ENCODE peak calls at places on chromosome 5, in nine cellular contexts. B is ascending aorta, N is stomach, J is HCT116, S is GM10248, Z is lower leg skin, L is ovary, D is HFF-Myc, K is HFFc6. U is an unnamed sample.

GRCh38 chr5:425714-426113 is 17.3 kb upstream of the EXOC3 start:
- DNase-seq in B (no peak), N (no peak), J (no peak), S (no peak), Z (no peak), L (no peak), D (no peak), K (no peak), U (no peak)

GRCh38 chr5:12522116-12522515 is 617.9 kb upstream of the CTNND2 start:
- DNase-seq in B (no peak), N (no peak), J (no peak), S (no peak), Z (no peak), L (no peak), D (no peak), K (no peak), U (no peak)

GRCh38 chr5:179874536-179875292 is 16.1 kb upstream of the MRNIP start:
- DNase-seq in B (no peak), N (no peak), J (no peak), S (no peak), Z (no peak), L (no peak), D (no peak), K (no peak), U (no peak)

GRCh38 chr5:33032161-33033085 is 321.3 kb downstream of the NPR3 start:
- DNase-seq in B (no peak), N (no peak), J (no peak), S (no peak), Z (no peak), L (no peak), D (no peak), K (peak), U (no peak)

GRCh38 chr5:10288600-10289213 is 19.0 kb downstream of the CMBL start:
- DNase-seq in B (no peak), N (peak), J (no peak), S (peak), Z (peak), L (peak), D (no peak), K (no peak), U (no peak)

GRCh38 chr5:34570721-34571379 is 85.3 kb upstream of the RAI14 start:
- DNase-seq in B (no peak), N (no peak), J (no peak), S (no peak), Z (no peak), L (no peak), D (no peak), K (peak), U (peak)

GRCh38 chr5:59923465-59923864 is 29.9 kb upstream of the PDE4D start:
- DNase-seq in B (no peak), N (no peak), J (no peak), S (no peak), Z (no peak), L (no peak), D (peak), K (peak), U (no peak)

GRCh38 chr5:17221843-17222614 is 4.6 kb downstream of the BASP1 start:
- DNase-seq in B (no peak), N (no peak), J (no peak), S (no peak), Z (no peak), L (no peak), D (no peak), K (no peak), U (no peak)

GRCh38 chr5:27472000-27472763 is 433.8 kb upstream of the CDH9 start:
- DNase-seq in B (no peak), N (no peak), J (no peak), S (peak), Z (no peak), L (no peak), D (peak), K (peak), U (no peak)

GRCh38 chr5:126851441-126852103 is 74.6 kb downstream of the LMNB1 start:
- DNase-seq in B (no peak), N (no peak), J (no peak), S (no peak), Z (no peak), L (no peak), D (no peak), K (no peak), U (no peak)

GRCh38 chr5:96863949-96864649 is 12.2 kb upstream of the ERAP2 start:
- DNase-seq in B (no peak), N (no peak), J (no peak), S (no peak), Z (no peak), L (no peak), D (no peak), K (no peak), U (no peak)

GRCh38 chr5:159855476-159856157 is 60.7 kb upstream of the ADRA1B start:
- DNase-seq in B (no peak), N (no peak), J (no peak), S (no peak), Z (no peak), L (peak), D (no peak), K (no peak), U (no peak)

GRCh38 chr5:1725641-1726468 is 73.8 kb downstream of the MRPL36 start:
- DNase-seq in B (no peak), N (peak), J (no peak), S (no peak), Z (peak), L (peak), D (no peak), K (no peak), U (no peak)

GRCh38 chr5:88761269-88761880 is 121.6 kb downstream of the MEF2C start:
- DNase-seq in B (no peak), N (no peak), J (no peak), S (no peak), Z (no peak), L (no peak), D (no peak), K (peak), U (no peak)

GRCh38 chr5:137185193-137185592 is 313.9 kb downstream of the SPOCK1 start:
- DNase-seq in B (no peak), N (no peak), J (no peak), S (no peak), Z (no peak), L (no peak), D (no peak), K (no peak), U (no peak)

GRCh38 chr5:139797856-139798510 is 2.4 kb downstream of the PSD2 start:
- DNase-seq in B (no peak), N (no peak), J (no peak), S (no peak), Z (no peak), L (no peak), D (no peak), K (no peak), U (no peak)

GRCh38 chr5:114362977-114363721 is 1.3 kb downstream of the KCNN2 start:
- DNase-seq in B (no peak), N (no peak), J (no peak), S (peak), Z (no peak), L (no peak), D (no peak), K (no peak), U (no peak)

GRCh38 chr5:146301666-146302065 is 37.0 kb upstream of the POU4F3 start:
- DNase-seq in B (no peak), N (no peak), J (no peak), S (no peak), Z (no peak), L (no peak), D (no peak), K (no peak), U (no peak)

GRCh38 chr5:58411372-58411771 is 48.5 kb downstream of the PLK2 start:
- DNase-seq in B (no peak), N (no peak), J (no peak), S (no peak), Z (no peak), L (no peak), D (no peak), K (no peak), U (no peak)

DNA sequence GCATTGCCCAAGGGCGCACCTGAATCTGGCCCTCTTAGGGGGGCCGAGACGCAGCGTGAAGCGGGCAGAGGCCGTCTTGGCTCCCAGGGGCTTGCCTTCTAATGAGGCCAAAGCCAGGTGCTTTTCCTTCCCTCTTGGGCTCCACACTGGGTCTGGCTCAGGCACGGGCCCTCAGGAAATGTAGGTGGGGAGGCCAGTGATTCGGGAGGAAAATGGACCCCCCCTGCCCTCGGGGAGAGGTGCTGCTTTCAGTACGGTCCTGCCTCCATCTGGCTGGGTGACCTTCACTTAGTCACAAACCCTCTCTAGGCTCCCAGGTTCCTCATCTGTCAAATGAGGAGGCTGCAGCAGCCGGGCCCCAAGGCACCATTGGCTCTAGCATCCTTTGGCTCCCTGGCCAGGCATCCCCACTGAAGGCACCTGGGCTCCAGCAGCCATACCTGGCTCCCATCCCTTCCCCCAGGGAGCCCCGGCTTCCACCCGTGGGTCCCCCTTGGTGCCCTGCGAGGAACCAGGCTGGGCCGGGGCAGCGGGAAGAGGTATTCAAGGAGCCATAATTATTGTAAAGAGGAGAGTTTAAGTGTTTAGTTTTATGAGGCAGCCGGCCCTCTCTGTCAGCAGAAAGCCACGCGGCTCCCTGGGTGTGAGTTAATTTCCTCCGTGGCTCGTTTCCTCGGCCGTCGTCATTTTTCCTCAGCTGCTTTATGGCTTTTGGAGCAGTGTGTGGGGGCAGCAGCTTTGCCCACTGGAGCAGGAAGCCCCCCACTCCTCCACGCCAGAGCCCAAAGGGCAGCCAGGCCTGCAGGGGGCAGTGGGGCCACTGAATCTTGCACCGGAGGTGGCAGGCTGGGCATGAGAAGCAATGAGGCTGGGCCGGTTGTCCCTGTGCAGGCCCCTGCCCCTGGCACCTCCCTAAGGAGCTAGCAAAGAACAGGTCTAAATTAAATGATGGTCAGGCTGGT is 24.9 kb upstream of the UNC5A start:
- DNase-seq in B (no peak), N (no peak), J (no peak), S (no peak), Z (no peak), L (no peak), D (no peak), K (no peak), U (no peak)
- TF ChIP-seq CTCF in B (no peak), N (no peak), J (peak), S (no peak), Z (no peak), L (no peak), D (no peak), K (peak), U (peak)

GRCh38 chr5:177472460-177473441 is 683 bp downstream of the DBN1 start:
- DNase-seq in B (no peak), N (peak), J (no peak), S (peak), Z (no peak), L (peak), D (no peak), K (no peak), U (no peak)
- TF ChIP-seq CTCF in B (no peak), N (no peak), J (no peak), S (peak), Z (no peak), L (no peak), D (no peak), K (no peak), U (no peak)

DNA sequence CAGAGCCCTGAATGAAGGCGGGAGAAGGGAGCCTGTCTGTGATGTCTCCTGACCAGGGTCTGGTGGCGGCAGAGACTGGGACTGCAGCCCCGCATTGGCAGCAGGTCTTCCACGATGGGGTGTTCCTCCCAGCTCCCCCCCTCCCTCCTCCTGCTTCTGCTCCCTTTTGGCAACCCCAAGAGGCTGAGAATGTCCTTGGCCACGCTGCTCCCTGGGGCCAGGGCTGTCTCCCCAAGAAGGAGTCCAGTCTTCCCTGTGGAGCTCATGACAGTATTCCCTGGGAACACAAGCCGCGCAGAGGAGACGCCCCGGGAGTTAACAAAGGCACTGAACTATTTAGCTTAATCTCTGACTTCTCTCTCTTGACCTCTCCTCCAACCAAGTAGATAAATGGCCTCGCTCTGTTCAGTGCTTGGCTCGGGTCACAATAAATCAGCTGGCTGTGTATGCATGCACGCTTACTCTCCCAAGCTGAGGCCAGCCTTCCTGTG is 84.0 kb upstream of the NEURL1B start:
- DNase-seq in B (no peak), N (no peak), J (no peak), S (no peak), Z (no peak), L (peak), D (no peak), K (no peak), U (no peak)
- TF ChIP-seq CTCF in B (no peak), N (no peak), J (no peak), S (no peak), Z (no peak), L (peak), D (no peak), K (no peak), U (no peak)

DNA sequence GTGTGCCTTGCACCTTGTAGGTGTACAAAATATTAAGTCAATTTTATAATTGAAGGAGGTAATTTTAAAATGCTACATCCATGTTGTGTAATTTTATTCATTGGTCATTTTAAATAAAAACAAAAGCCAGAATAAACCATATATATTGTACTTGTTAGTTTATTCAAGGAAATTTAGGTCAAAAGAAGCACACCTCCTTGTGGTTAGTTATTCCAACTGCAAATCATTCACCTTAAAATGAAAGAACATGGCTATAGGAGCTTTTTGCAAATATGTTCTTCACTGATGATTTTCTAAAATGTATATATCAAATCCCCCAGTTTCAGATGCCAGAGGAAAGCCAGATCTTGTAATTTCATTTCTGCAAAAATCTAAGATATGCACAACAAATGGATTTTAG is 5.4 kb upstream of the MOCS2 start:
- DNase-seq in B (no peak), N (no peak), J (no peak), S (no peak), Z (no peak), L (no peak), D (no peak), K (peak), U (no peak)
- TF ChIP-seq CTCF in B (no peak), N (no peak), J (peak), S (no peak), Z (no peak), L (no peak), D (no peak), K (peak), U (peak)

DNA sequence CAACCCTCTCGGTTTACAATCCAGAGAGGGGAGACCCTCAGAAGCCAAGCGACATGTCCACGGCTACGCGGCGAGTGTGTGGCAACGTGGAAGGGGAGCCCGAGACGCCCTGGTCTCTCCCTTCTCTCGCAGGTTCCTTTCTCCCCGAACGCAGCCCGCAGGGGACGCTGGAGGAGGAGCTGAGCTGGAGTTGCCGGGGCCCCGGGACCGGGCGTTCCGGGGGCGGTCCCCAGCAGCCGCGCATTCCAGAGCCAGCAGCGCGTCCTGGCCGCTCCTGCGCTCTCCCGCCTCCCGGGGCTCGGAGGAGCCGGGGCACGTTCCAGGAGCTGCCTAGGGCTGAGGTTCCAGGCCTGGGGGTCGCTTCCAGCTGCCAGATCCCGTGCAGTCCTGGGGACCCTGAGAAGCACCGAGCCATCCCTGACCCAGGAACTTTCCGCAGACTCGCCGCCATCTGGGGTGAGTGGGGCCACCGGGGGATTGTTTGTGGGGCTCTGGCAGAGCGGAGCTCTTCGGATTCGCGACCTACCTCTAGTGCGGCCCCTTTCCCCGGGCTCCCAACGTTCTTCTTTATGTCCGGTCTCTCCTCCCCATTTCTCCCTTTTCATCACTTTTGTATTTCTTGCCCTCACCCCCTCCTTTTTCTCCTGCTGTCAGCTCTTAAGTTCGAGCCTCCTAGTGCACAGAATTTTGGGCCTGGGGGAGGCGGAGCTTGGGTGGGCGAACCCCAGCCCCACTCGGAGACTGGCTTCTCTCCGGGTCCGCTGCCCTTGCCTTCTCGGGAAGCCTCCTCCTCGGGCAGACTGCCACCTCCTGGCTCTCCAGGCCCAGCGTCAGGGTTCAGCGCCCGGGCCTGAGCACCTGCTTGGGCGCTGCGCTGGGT is at the start of gene SMIM3:
- DNase-seq in B (peak), N (peak), J (no peak), S (peak), Z (peak), L (peak), D (no peak), K (peak), U (no peak)
- TF ChIP-seq CTCF in B (peak), N (peak), J (peak), S (peak), Z (no peak), L (peak), D (peak), K (peak), U (peak)

GRCh38 chr5:42995152-42995751 is 44.9 kb downstream of the ANXA2R start:
- DNase-seq in B (no peak), N (no peak), J (no peak), S (no peak), Z (no peak), L (no peak), D (no peak), K (no peak), U (no peak)
- TF ChIP-seq CTCF in B (no peak), N (no peak), J (no peak), S (no peak), Z (no peak), L (no peak), D (no peak), K (peak), U (no peak)

U was measured in AG04449.